ENCODE peak calls at places on chromosome 19, in ten cellular contexts. L is CD4-positive, alpha-beta T cell; T is GM12865; H is left lung; B is pancreas; U is RWPE2; Y is H9; W is progenitor cell of endocrine pancreas; C is AG04449; G is CD8-positive, alpha-beta T cell. F is an unnamed sample.

GRCh38 chr19:10292206-10292788 is 2.5 kb downstream of the ICAM5 start:
- DNase-seq in L (peak; percentile 53), T (peak; percentile 95), H (peak; percentile 94), B (peak; percentile 56), U (no peak), Y (peak; percentile 96), W (peak; percentile 60), C (no peak), G (peak; percentile 69), F (peak; percentile 65)

GRCh38 chr19:5804516-5805464 is at the start of gene NRTN:
- DNase-seq in L (peak; percentile 35), T (no peak), H (no peak), B (peak; percentile 68), U (no peak), Y (peak; percentile 67), W (no peak), C (no peak), G (peak; percentile 66), F (no peak)

GRCh38 chr19:8908066-8908465 is 75.9 kb downstream of the MBD3L1 start:
- DNase-seq in L (no peak), T (no peak), H (no peak), B (no peak), U (no peak), Y (no peak), W (no peak), C (no peak), G (no peak), F (no peak)

GRCh38 chr19:50460161-50460765 is 16.0 kb upstream of the EMC10 start:
- DNase-seq in L (no peak), T (peak; percentile 91), H (no peak), B (no peak), U (no peak), Y (no peak), W (no peak), C (no peak), G (no peak), F (no peak)

GRCh38 chr19:15680478-15680877 is 7.6 kb downstream of the CYP4F12 start:
- DNase-seq in L (no peak), T (no peak), H (no peak), B (no peak), U (no peak), Y (no peak), W (no peak), C (no peak), G (no peak), F (no peak)

GRCh38 chr19:16330811-16331690 is 6.4 kb downstream of the KLF2 start:
- DNase-seq in L (no peak), T (no peak), H (no peak), B (no peak), U (no peak), Y (no peak), W (no peak), C (no peak), G (no peak), F (no peak)

GRCh38 chr19:45553464-45553863 is 31.1 kb downstream of the OPA3 start:
- DNase-seq in L (no peak), T (no peak), H (no peak), B (peak; percentile 43), U (no peak), Y (peak; percentile 87), W (peak; percentile 60), C (no peak), G (no peak), F (no peak)

GRCh38 chr19:38061294-38061693 is 154.3 kb downstream of the SIPA1L3 start:
- DNase-seq in L (no peak), T (no peak), H (no peak), B (no peak), U (no peak), Y (no peak), W (no peak), C (peak; percentile 36), G (no peak), F (no peak)

GRCh38 chr19:55209430-55210119 is at the start of gene PTPRH:
- DNase-seq in L (no peak), T (no peak), H (no peak), B (peak; percentile 30), U (no peak), Y (no peak), W (no peak), C (no peak), G (no peak), F (no peak)

GRCh38 chr19:991174-991931 is 7.2 kb downstream of the WDR18 start:
- DNase-seq in L (peak; percentile 58), T (peak; percentile 80), H (no peak), B (no peak), U (no peak), Y (peak; percentile 87), W (no peak), C (no peak), G (no peak), F (no peak)

GRCh38 chr19:1001538-1002166 is 1.4 kb downstream of the GRIN3B start:
- DNase-seq in L (peak; percentile 72), T (peak; percentile 63), H (peak; percentile 60), B (no peak), U (no peak), Y (peak; percentile 74), W (peak; percentile 69), C (no peak), G (peak; percentile 84), F (peak; percentile 73)

GRCh38 chr19:10305139-10305806 is 4.3 kb downstream of the ZGLP1 start:
- DNase-seq in L (no peak), T (no peak), H (peak; percentile 77), B (no peak), U (peak; percentile 69), Y (no peak), W (no peak), C (no peak), G (no peak), F (no peak)

GRCh38 chr19:38219221-38219620 is 4.8 kb downstream of the DPF1 start:
- DNase-seq in L (no peak), T (no peak), H (no peak), B (no peak), U (no peak), Y (no peak), W (no peak), C (no peak), G (no peak), F (no peak)

GRCh38 chr19:15354557-15355296 is 22.4 kb upstream of the BRD4 start:
- DNase-seq in L (no peak), T (no peak), H (no peak), B (no peak), U (no peak), Y (no peak), W (no peak), C (no peak), G (no peak), F (no peak)

GRCh38 chr19:1749373-1750342 is 3.6 kb upstream of the ONECUT3 start:
- DNase-seq in L (no peak), T (no peak), H (no peak), B (no peak), U (no peak), Y (no peak), W (no peak), C (no peak), G (no peak), F (no peak)

GRCh38 chr19:56476671-56477428 is at the start of gene ZNF667:
- DNase-seq in L (no peak), T (no peak), H (no peak), B (no peak), U (no peak), Y (no peak), W (no peak), C (peak; percentile 3), G (no peak), F (no peak)

GRCh38 chr19:18280247-18281081 is 958 bp downstream of the JUND start:
- DNase-seq in L (peak; percentile 74), T (peak; percentile 93), H (peak; percentile 85), B (peak; percentile 80), U (no peak), Y (peak; percentile 60), W (peak; percentile 49), C (no peak), G (peak; percentile 92), F (peak; percentile 47)
- TF ChIP-seq CTCF in L (no peak), T (no peak), H (no peak), B (no peak), U (no peak), Y (no peak), W (no peak), C (no peak), G (no peak), F (no peak)

DNA sequence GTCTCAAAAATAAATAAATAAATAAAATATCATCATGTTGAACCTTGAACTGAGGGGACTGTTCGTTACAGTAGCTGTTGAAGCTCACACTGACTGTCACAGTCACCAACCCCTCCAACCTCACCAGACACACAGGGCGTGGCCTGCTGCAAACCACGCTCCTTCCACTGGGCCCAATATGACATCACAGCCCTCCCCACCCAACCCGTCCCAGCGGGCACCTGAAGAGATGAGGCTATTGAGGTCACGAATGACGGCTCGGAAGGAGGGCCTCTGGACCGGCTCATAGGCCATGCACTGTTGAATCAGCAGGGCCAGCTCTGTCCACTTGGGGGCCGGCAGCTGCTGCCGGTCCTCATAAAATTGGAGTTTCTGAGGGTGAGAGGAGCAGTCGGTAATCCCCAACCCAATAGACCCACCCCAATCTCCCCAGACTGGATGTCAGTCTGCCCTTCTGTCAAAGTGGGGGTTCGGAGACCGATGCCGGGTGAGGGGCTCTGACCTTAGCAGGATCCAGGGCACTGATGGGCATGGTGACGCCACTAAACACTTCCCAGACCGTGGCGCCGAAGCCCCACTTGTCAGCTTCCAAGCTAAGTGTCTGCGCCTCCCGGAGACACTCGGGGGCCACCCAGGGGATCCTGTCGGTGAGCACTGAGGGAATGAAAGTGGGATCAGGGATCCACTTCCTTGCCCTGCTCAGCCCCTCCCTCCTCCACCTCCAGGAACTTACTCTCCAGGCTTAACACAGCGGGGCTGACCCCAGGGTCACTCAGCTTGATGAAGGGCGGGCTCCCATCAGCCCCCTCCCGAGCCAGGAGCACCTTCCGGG is 13.2 kb downstream of the JAK3 start:
- DNase-seq in L (no peak), T (no peak), H (no peak), B (no peak), U (no peak), Y (peak; percentile 54), W (no peak), C (no peak), G (no peak), F (peak; percentile 26)
- TF ChIP-seq CTCF in L (no peak), T (no peak), H (no peak), B (no peak), U (no peak), Y (peak; percentile 52), W (peak; percentile 38), C (no peak), G (no peak), F (no peak)

DNA sequence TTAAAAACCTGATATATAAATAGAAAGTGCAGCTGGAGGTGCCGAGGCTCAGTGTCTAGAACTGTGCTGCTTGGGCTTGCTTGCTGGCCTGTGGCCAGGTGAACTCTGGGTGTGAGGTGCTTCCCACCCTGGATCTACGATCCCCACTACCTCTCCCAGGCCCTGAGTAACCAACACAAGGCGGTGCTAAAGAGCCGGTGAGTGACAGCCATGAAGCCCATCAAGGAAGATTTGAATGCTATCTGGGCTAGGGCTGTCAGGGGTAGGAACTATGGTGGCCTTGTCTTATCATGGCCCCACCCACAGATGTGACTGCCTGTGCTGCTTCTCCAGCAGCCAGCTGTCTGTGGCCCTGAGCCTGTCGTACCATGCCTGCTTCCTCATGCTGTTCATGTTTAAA is 25.6 kb upstream of the ZNF91 start:
- DNase-seq in L (no peak), T (no peak), H (no peak), B (no peak), U (no peak), Y (no peak), W (no peak), C (no peak), G (no peak), F (no peak)
- TF ChIP-seq CTCF in L (no peak), T (no peak), H (no peak), B (no peak), U (peak; percentile 5), Y (peak; percentile 29), W (no peak), C (no peak), G (no peak), F (no peak)

GRCh38 chr19:35928507-35928906 is 7.7 kb upstream of the LRFN3 start:
- DNase-seq in L (no peak), T (no peak), H (no peak), B (no peak), U (no peak), Y (no peak), W (no peak), C (no peak), G (no peak), F (no peak)
- TF ChIP-seq CTCF in L (no peak), T (no peak), H (no peak), B (no peak), U (no peak), Y (no peak), W (no peak), C (no peak), G (no peak), F (no peak)

F was measured in neural crest cell.